ENCODE peak calls at places on chromosomes 6 and 20, in seven cellular contexts. L is uterus, I is A549, D is esophagus squamous epithelium, H is prostate gland, O is transverse colon, A is GM12892. V is an unnamed sample.

GRCh38 chr6:125747589-125748533 is 1.6 kb upstream of the HEY2 start:
- DNase-seq in L (no peak), I (no peak), D (no peak), H (peak; percentile 22), O (peak; percentile 56), A (no peak), V (peak; percentile 68)

GRCh38 chr20:54649511-54649962 is 174.1 kb downstream of the DOK5 start:
- DNase-seq in L (peak; percentile 50), I (peak; percentile 75), D (no peak), H (peak; percentile 80), O (peak; percentile 77), A (no peak), V (peak; percentile 71)

GRCh38 chr6:124131259-124131658 is 327.6 kb downstream of the NKAIN2 start:
- DNase-seq in L (no peak), I (no peak), D (no peak), H (no peak), O (no peak), A (no peak), V (no peak)

GRCh38 chr6:70281923-70282902 is 20.7 kb downstream of the COL9A1 start:
- DNase-seq in L (no peak), I (no peak), D (no peak), H (no peak), O (no peak), A (no peak), V (peak; percentile 35)

GRCh38 chr6:4297348-4297747 is 162.0 kb upstream of the ECI2 start:
- DNase-seq in L (no peak), I (no peak), D (no peak), H (no peak), O (no peak), A (no peak), V (no peak)

GRCh38 chr6:138896104-138896756 is 91.8 kb downstream of the REPS1 start:
- DNase-seq in L (no peak), I (no peak), D (no peak), H (no peak), O (no peak), A (no peak), V (no peak)

GRCh38 chr20:7692478-7692877 is 247.8 kb downstream of the HAO1 start:
- DNase-seq in L (no peak), I (no peak), D (no peak), H (no peak), O (no peak), A (no peak), V (no peak)

GRCh38 chr20:51934301-51935002 is 132.1 kb upstream of the SALL4 start:
- DNase-seq in L (no peak), I (no peak), D (no peak), H (no peak), O (no peak), A (no peak), V (no peak)

GRCh38 chr6:56002336-56002735 is 126.9 kb upstream of the BMP5 start:
- DNase-seq in L (no peak), I (no peak), D (no peak), H (no peak), O (no peak), A (no peak), V (no peak)

GRCh38 chr6:88655586-88655985 is 307.8 kb downstream of the RNGTT start:
- DNase-seq in L (no peak), I (no peak), D (no peak), H (no peak), O (no peak), A (no peak), V (no peak)

GRCh38 chr20:22568872-22569344 is 15.5 kb downstream of the FOXA2 start:
- DNase-seq in L (no peak), I (no peak), D (no peak), H (no peak), O (peak; percentile 16), A (no peak), V (no peak)

DNA sequence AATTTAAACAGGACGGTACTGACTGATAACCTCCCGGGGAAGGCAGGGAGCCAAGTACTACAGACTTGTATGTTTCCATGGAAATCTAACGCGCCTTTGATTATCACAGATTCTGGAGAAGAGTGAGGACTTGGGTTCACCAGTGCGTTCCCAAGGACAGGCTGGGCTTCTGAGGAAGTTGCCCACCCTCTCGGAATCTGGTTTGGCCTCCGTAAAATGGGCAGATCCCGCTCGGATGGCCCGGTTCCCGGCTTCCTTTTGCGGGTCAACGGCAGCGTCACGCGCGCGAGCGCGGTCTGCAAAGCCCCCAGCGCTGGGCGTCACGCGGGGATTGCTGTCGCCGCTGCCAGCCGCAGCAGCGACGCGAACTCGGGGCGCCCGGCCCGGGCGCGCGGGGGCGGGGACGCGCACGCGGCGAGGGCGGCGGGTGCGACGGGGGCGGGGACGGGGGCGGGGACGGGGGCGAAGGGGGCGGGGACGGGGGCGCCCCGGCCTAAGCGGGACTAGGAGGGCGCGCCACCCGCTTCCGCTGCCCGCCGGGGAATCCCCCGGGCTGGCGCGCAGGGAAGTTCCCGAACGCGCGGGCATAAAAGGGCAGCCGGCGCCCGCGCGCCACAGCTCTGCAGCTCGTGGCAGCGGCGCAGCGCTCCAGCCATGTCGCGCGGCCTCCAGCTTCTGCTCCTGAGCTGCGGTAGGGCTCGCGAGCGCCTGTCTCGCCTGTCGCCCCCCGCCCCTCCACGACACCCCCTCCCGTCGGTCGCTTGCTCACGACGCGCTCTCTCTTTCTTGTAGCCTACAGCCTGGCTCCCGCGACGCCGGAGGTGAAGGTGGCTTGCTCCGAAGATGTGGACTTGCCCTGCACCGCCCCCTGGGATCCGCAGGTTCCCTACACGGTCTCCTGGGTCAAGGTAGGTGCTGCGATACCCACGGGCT is at the start of gene CD83:
- DNase-seq in L (peak; percentile 27), I (peak; percentile 38), D (no peak), H (peak; percentile 56), O (peak; percentile 80), A (peak; percentile 89), V (peak; percentile 71)
- TF ChIP-seq POLR2A in L (no peak), I (no peak), D (no peak), H (peak; percentile 28), O (peak; percentile 55), A (peak; percentile 99), V (peak; percentile 27)

DNA sequence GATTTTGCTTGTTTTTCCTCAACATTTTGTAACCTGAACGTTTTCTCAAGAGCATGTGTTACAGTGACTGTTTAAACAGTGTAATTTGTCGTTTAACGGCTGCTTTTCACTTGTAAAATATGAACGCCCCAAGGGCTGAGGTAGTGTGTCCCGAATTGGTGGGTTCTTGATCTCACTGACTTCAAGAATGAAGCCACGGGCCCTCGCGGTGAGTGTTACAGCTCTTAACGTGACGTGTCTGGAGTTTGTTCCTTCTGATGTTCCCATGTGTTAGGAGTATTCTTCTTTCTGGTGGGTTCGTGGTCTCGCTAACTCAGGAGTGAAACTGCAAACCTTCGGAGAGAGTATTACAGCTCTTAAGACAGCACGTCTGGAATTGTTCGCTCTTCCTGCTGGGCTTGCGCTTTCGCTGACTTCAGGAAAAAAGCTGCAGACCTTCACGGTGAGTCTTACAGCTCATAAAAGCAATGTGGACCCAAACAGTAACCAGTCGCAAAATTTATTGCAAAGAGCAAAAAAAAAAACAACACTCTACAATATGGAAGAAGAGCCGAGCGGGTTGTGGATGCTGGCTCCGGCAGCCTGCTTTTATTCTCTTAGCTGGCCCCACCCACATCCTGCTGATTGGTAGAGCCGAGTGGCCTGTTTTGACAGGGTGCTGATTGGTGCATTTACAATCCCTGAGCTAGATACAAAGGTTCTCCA is 25.1 kb upstream of the TRIM27 start:
- DNase-seq in L (no peak), I (no peak), D (no peak), H (no peak), O (no peak), A (no peak), V (no peak)
- TF ChIP-seq POLR2A in L (no peak), I (no peak), D (no peak), H (no peak), O (no peak), A (no peak), V (no peak)

GRCh38 chr20:50596694-50597021 is 86.5 kb downstream of the PTPN1 start:
- DNase-seq in L (no peak), I (no peak), D (no peak), H (no peak), O (no peak), A (no peak), V (no peak)

GRCh38 chr20:50595433-50595895 is 85.3 kb downstream of the PTPN1 start:
- DNase-seq in L (no peak), I (no peak), D (no peak), H (no peak), O (no peak), A (no peak), V (no peak)

GRCh38 chr20:50597406-50597969 is 87.3 kb downstream of the PTPN1 start:
- DNase-seq in L (no peak), I (no peak), D (no peak), H (no peak), O (no peak), A (no peak), V (no peak)

GRCh38 chr20:50594591-50595432 is 84.6 kb downstream of the PTPN1 start:
- DNase-seq in L (no peak), I (no peak), D (no peak), H (no peak), O (no peak), A (no peak), V (no peak)

DNA sequence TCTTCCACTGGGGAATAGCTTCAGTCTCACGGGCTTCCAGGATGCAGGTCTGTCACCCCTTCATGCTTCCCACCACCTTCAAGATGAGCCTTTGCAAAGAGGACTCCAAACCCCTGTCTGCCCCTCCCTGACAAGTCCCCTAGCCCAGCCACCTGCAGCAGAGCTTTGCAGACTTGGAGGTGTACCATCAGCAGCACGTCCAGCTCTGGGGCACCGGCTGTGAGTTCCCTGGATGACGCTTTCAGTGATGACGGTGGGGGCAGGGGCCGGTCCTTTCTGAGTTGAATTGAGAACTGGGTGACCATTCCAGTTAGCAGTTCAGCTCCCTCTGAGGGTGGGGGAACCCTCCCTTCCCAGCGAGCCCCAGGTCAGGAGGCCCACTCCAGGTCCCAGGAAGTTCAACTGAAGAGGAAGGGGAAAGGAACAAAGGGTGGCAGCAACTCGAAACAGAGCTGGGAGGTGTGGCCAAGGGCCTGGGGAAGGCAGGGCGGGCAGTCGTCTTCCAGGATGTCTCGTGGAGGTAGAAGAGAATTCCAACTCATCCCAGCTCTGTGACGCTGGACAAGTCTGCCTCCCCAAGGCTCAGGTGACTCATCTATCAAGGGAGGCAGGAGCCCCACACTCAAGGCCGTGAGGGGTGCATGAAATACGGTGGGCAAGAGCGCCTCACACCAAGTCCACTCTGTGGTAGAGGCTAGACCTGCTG is 86.0 kb downstream of the PTPN1 start:
- DNase-seq in L (no peak), I (no peak), D (no peak), H (no peak), O (no peak), A (no peak), V (no peak)
- TF ChIP-seq POLR2A in L (no peak), I (no peak), D (no peak), H (no peak), O (no peak), A (no peak), V (no peak)

DNA sequence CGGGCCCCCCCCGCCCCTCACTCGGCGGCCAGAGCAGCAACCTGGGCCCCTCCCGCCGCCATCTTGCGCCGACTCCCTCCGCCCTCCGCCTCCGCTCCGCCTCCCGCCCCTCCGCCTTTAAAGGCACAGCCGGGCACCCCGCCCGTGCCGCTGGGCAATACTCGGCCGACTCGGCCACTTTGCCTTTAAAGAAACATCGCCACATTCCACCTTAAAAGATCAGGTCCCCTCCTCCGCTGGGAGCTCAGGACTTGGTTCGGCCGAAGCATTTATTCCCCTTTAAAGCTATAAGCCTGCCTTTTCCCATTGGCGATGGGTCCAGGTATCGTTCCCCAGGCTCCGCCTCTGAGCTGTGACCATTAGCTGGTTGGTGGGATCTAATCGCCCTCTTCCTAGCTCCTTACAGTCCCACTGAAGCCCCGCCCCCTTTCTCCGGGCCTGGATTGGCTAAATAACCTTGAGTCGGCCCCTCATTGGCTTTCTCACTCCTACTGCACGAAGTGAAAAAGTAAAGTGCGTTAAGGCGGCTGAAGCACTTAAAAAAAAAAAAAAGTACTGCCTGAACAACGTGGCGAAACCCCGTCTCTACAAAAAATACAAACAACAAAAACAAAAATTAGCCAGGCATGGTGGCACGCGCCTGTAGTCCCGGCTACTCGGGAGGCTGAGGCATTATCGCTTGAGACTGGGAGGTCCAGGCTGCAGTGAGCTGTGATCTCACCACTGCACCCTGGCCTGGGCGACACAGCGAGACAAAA is at the start of gene ZBTB22:
- DNase-seq in L (peak; percentile 100), I (peak; percentile 97), D (peak; percentile 93), H (peak; percentile 99), O (peak; percentile 100), A (peak; percentile 79), V (peak; percentile 98)
- TF ChIP-seq POLR2A in L (peak; percentile 41), I (no peak), D (no peak), H (peak; percentile 43), O (peak; percentile 38), A (peak; percentile 39), V (peak; percentile 58)

V was measured in erythroblast.